ENCODE peak calls at places on chromosomes 4 and X, in nine cellular contexts. M is cardiac fibroblast; Q is substantia nigra; J is aorta; E is T-helper 9 cell; K is stimulated activated CD8-positive, alpha-beta memory T cell treated with anti-CD3 and anti-CD28 coated beads, Interleukin-2, amount 100 ng/mL, for 48 hours; A is HS-27A; R is psoas muscle; G is HS-5. O is an unnamed sample.

GRCh38 chr4:82705881-82706280 is 92.7 kb downstream of the SCD5 start:
- DNase-seq in M (no peak), Q (no peak), J (no peak), E (no peak), K (no peak), A (no peak), R (no peak), G (no peak), O (no peak)

GRCh38 chr4:8272472-8273428 is 3.2 kb downstream of the HTRA3 start:
- DNase-seq in M (peak; percentile 61), Q (no peak), J (no peak), E (no peak), K (no peak), A (no peak), R (peak; percentile 77), G (no peak), O (no peak)

GRCh38 chrX:40893251-40893910 is 158.0 kb upstream of the MED14 start:
- DNase-seq in M (peak; percentile 55), Q (no peak), J (no peak), E (no peak), K (no peak), A (no peak), R (no peak), G (no peak), O (no peak)

GRCh38 chr4:122583906-122584305 is 37.0 kb downstream of the IL21 start:
- DNase-seq in M (peak; percentile 59), Q (no peak), J (no peak), E (no peak), K (no peak), A (no peak), R (no peak), G (no peak), O (no peak)

GRCh38 chrX:147958316-147958715 is 22.8 kb upstream of the FMR1NB start:
- DNase-seq in M (no peak), Q (no peak), J (no peak), E (no peak), K (no peak), A (peak; percentile 34), R (no peak), G (peak; percentile 14), O (no peak)

GRCh38 chr4:86482851-86483490 is 111.1 kb upstream of the PTPN13 start:
- DNase-seq in M (peak; percentile 25), Q (no peak), J (no peak), E (no peak), K (no peak), A (no peak), R (no peak), G (no peak), O (no peak)

GRCh38 chr4:123104275-123104674 is 181.9 kb upstream of the NUDT6 start:
- DNase-seq in M (peak; percentile 26), Q (no peak), J (no peak), E (no peak), K (no peak), A (no peak), R (no peak), G (no peak), O (no peak)

GRCh38 chrX:16188687-16189086 is 21.4 kb downstream of the MAGEB17 start:
- DNase-seq in M (no peak), Q (no peak), J (no peak), E (no peak), K (no peak), A (no peak), R (no peak), G (no peak), O (no peak)

GRCh38 chrX:25025615-25026014 is 9.8 kb upstream of the ARX start:
- DNase-seq in M (no peak), Q (no peak), J (no peak), E (no peak), K (no peak), A (no peak), R (no peak), G (no peak), O (no peak)

GRCh38 chrX:30304866-30305265 is 4.3 kb downstream of the NR0B1 start:
- DNase-seq in M (no peak), Q (no peak), J (no peak), E (no peak), K (no peak), A (no peak), R (no peak), G (no peak), O (no peak)

GRCh38 chr4:57370691-57371090 is 260.5 kb upstream of the IGFBP7 start:
- DNase-seq in M (no peak), Q (no peak), J (no peak), E (no peak), K (no peak), A (no peak), R (no peak), G (no peak), O (no peak)

GRCh38 chr4:145954924-145955339 is 16.3 kb upstream of the ZNF827 start:
- DNase-seq in M (peak; percentile 80), Q (no peak), J (no peak), E (no peak), K (no peak), A (peak; percentile 91), R (no peak), G (peak; percentile 96), O (no peak)

GRCh38 chrX:57367649-57368048 is 81.1 kb downstream of the FAAH2 start:
- DNase-seq in M (no peak), Q (peak; percentile 0), J (no peak), E (no peak), K (no peak), A (no peak), R (no peak), G (no peak), O (no peak)

GRCh38 chrX:63424063-63424462 is 72.9 kb upstream of the SPIN4 start:
- DNase-seq in M (no peak), Q (no peak), J (no peak), E (no peak), K (no peak), A (no peak), R (no peak), G (no peak), O (no peak)

GRCh38 chr4:44425614-44426208 is 22.9 kb downstream of the KCTD8 start:
- DNase-seq in M (peak; percentile 0), Q (peak; percentile 31), J (no peak), E (no peak), K (no peak), A (no peak), R (no peak), G (no peak), O (peak; percentile 1)

GRCh38 chrX:106397788-106398538 is 213.8 kb upstream of the RADX start:
- DNase-seq in M (peak; percentile 32), Q (no peak), J (no peak), E (no peak), K (no peak), A (no peak), R (no peak), G (no peak), O (peak; percentile 1)

GRCh38 chr4:31261632-31262031 is 541.5 kb downstream of the PCDH7 start:
- DNase-seq in M (no peak), Q (no peak), J (no peak), E (no peak), K (no peak), A (no peak), R (no peak), G (no peak), O (no peak)

GRCh38 chr4:132328761-132329160 is 820.3 kb upstream of the PCDH10 start:
- DNase-seq in M (no peak), Q (no peak), J (no peak), E (no peak), K (no peak), A (no peak), R (no peak), G (no peak), O (no peak)

GRCh38 chr4:152634110-152634760 is 45.6 kb downstream of the TMEM154 start:
- DNase-seq in M (no peak), Q (no peak), J (no peak), E (no peak), K (no peak), A (no peak), R (no peak), G (no peak), O (no peak)

GRCh38 chrX:8879750-8880149 is 78.6 kb upstream of the FAM9A start:
- DNase-seq in M (peak; percentile 29), Q (no peak), J (no peak), E (peak; percentile 7), K (peak; percentile 12), A (no peak), R (no peak), G (no peak), O (no peak)

GRCh38 chr4:40559585-40560465 is 69.8 kb downstream of the RBM47 start:
- DNase-seq in M (no peak), Q (no peak), J (no peak), E (no peak), K (no peak), A (no peak), R (no peak), G (no peak), O (no peak)

GRCh38 chrX:47197526-47197925 is 3.9 kb downstream of the UBA1 start:
- DNase-seq in M (no peak), Q (no peak), J (peak; percentile 34), E (no peak), K (no peak), A (no peak), R (peak; percentile 31), G (no peak), O (no peak)

GRCh38 chrX:35682481-35682880 is 115.7 kb upstream of the MAGEB16 start:
- DNase-seq in M (no peak), Q (no peak), J (no peak), E (no peak), K (no peak), A (no peak), R (no peak), G (no peak), O (no peak)

GRCh38 chrX:51860679-51861078 is 32.7 kb upstream of the MAGED1 start:
- DNase-seq in M (peak; percentile 59), Q (no peak), J (no peak), E (no peak), K (no peak), A (no peak), R (no peak), G (no peak), O (no peak)

GRCh38 chrX:56397636-56398035 is 165.5 kb downstream of the KLF8 start:
- DNase-seq in M (no peak), Q (no peak), J (no peak), E (no peak), K (no peak), A (no peak), R (no peak), G (no peak), O (no peak)

GRCh38 chr4:80005863-80006262 is 67.2 kb downstream of the ANTXR2 start:
- DNase-seq in M (no peak), Q (no peak), J (no peak), E (no peak), K (no peak), A (no peak), R (no peak), G (peak; percentile 26), O (no peak)